ENCODE peak calls at places on chromosome 18, in ten cellular contexts. K, H, X, A, Y, L, Q, D, R and E are unnamed samples. For H3K79me2, the result is how much of the 10 kb centered on the place peaks cover.

GRCh38 chr18:62596145-62597005 is 73.5 kb downstream of the ZCCHC2 start:
- DNase-seq in Y (no peak), Q (no peak), X (peak), D (peak), A (peak), K (peak), R (no peak), H (no peak), L (peak), E (no peak)

GRCh38 chr18:29321561-29321960 is 1144.6 kb upstream of the CDH2 start:
- DNase-seq in Q (peak), H (no peak), R (no peak), Y (no peak), L (no peak), K (no peak), A (no peak), X (peak), D (no peak), E (no peak)

GRCh38 chr18:70288851-70289328 is at the start of gene SOCS6:
- DNase-seq in K (peak), Y (no peak), H (no peak), R (peak), Q (peak), X (peak), L (peak), A (peak), D (peak), E (no peak)

GRCh38 chr18:24514439-24514838 is 54.0 kb downstream of the HRH4 start:
- DNase-seq in L (peak), Y (peak), A (peak), H (no peak), X (peak), D (peak), R (peak), K (peak), Q (peak), E (peak)

GRCh38 chr18:63949068-63949737 is at the start of gene HMSD:
- DNase-seq in L (peak), R (peak), Y (peak), X (peak), D (peak), K (peak), A (peak), Q (peak), H (no peak), E (no peak)

GRCh38 chr18:24398515-24398914 is 891 bp upstream of the OSBPL1A start:
- DNase-seq in X (peak), H (no peak), Y (peak), K (peak), L (peak), R (no peak), A (peak), Q (peak), D (peak), E (no peak)

GRCh38 chr18:22613788-22614187 is 196.1 kb upstream of the CTAGE1 start:
- DNase-seq in X (peak), D (peak), R (no peak), A (peak), Q (no peak), K (no peak), H (no peak), L (peak), Y (no peak), E (no peak)

GRCh38 chr18:37537868-37538525 is 27.6 kb downstream of the CELF4 start:
- DNase-seq in K (peak), L (peak), R (peak), D (peak), X (peak), H (peak), Q (peak), A (peak), Y (peak), E (no peak)

GRCh38 chr18:45155526-45155925 is 459.8 kb upstream of the SLC14A2 start:
- DNase-seq in L (peak), A (no peak), H (no peak), X (no peak), K (no peak), Y (no peak), Q (peak), R (no peak), D (peak), E (no peak)

GRCh38 chr18:73774836-73775509 is 372.7 kb downstream of the FBXO15 start:
- DNase-seq in L (peak), X (no peak), K (peak), R (no peak), Q (peak), D (no peak), A (no peak), H (no peak), Y (no peak), E (no peak)

GRCh38 chr18:26531600-26532150 is 16.7 kb downstream of the KCTD1 start:
- DNase-seq in A (no peak), K (peak), Q (no peak), L (no peak), X (no peak), H (no peak), Y (no peak), R (no peak), D (no peak), E (no peak)

GRCh38 chr18:13223341-13224148 is 5.0 kb downstream of the LDLRAD4 start:
- DNase-seq in X (no peak), K (peak), Q (no peak), H (peak), A (no peak), R (no peak), L (no peak), Y (no peak), D (no peak), E (no peak)

GRCh38 chr18:70333757-70334156 is 44.9 kb downstream of the SOCS6 start:
- DNase-seq in R (no peak), H (no peak), A (peak), Y (peak), Q (peak), K (no peak), D (peak), X (peak), L (peak), E (peak)

GRCh38 chr18:23972416-23972815 is 42.1 kb upstream of the TTC39C start:
- DNase-seq in L (peak), R (no peak), H (no peak), A (peak), Q (no peak), X (no peak), K (no peak), D (peak), Y (no peak), E (no peak)

GRCh38 chr18:79546781-79547272 is 132.8 kb upstream of the CTDP1 start:
- DNase-seq in Q (no peak), D (no peak), L (no peak), H (no peak), K (peak), R (no peak), A (no peak), X (no peak), Y (no peak), E (no peak)

GRCh38 chr18:27605107-27605834 is 420.2 kb upstream of the CHST9 start:
- DNase-seq in Q (peak), X (peak), H (peak), A (peak), R (peak), K (peak), D (peak), Y (peak), L (peak), E (peak)

GRCh38 chr18:79599503-79599931 is 80.1 kb upstream of the CTDP1 start:
- DNase-seq in X (peak), L (no peak), H (no peak), A (peak), K (no peak), R (no peak), Y (no peak), Q (peak), D (peak), E (no peak)

GRCh38 chr18:24600076-24600654 is 139.7 kb downstream of the HRH4 start:
- DNase-seq in D (peak), Q (peak), K (peak), A (peak), L (peak), R (peak), X (peak), H (peak), Y (peak), E (no peak)

GRCh38 chr18:69000366-69000765 is 202.5 kb downstream of the CCDC102B start:
- DNase-seq in H (no peak), K (no peak), Y (no peak), R (no peak), L (no peak), Q (no peak), X (peak), D (no peak), A (no peak), E (no peak)

GRCh38 chr18:11956371-11957308 is 24.7 kb upstream of the IMPA2 start:
- DNase-seq in L (no peak), D (no peak), X (no peak), Y (no peak), R (no peak), K (no peak), Q (no peak), A (no peak), H (no peak), E (no peak)

GRCh38 chr18:22504665-22505064 is 87.0 kb upstream of the CTAGE1 start:
- DNase-seq in D (peak), A (peak), X (peak), H (no peak), Y (no peak), Q (peak), K (no peak), R (no peak), L (peak), E (no peak)

GRCh38 chr18:22634464-22634863 is 216.7 kb upstream of the CTAGE1 start:
- DNase-seq in R (no peak), L (no peak), Y (no peak), Q (no peak), X (no peak), K (no peak), A (no peak), D (no peak), H (no peak), E (no peak)

GRCh38 chr18:65906621-65907034 is 155.8 kb downstream of the CDH7 start:
- DNase-seq in H (no peak), K (peak), Q (peak), D (no peak), Y (no peak), R (no peak), X (no peak), A (no peak), L (no peak), E (no peak)

GRCh38 chr18:41881285-41881684 is 73.7 kb upstream of the PIK3C3 start:
- DNase-seq in D (peak), X (peak), Q (peak), R (no peak), L (peak), K (no peak), Y (no peak), A (peak), H (no peak), E (peak)

DNA sequence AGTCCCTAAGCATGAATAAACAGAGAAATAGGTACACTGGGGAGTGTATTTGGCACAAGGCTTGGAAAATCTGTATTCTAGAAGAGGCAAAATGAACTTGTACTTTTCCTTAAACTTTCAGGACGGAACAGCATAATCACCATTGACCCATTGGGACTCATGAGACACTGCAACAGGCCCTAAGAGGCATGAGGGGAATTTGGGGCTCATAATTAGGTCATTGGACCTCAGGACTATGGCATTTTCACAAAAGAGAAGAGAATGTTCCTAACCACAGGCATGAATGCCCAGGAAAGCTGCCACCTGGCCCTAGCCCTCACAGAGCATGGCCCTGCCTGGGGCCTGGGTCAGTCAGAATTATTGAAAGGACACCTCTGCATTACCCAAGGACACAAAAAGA is 67.9 kb upstream of the PIK3C3 start:
- DNase-seq in D (peak), H (no peak), K (no peak), A (peak), X (peak), L (no peak), R (no peak), Y (no peak), Q (no peak), E (no peak)
- H3K79me2 ChIP-seq in D (under half), H (under half), K (under half), A (under half), X (under half), L (under half), R (under half), Y (under half), Q (under half), E (under half)

GRCh38 chr18:49344825-49345224 is 115.6 kb downstream of the DYM start:
- DNase-seq in Y (no peak), X (no peak), D (no peak), H (no peak), K (no peak), R (no peak), Q (no peak), L (no peak), A (no peak), E (no peak)
- H3K79me2 ChIP-seq in Y (under half), X (under half), D (under half), H (under half), K (under half), R (under half), Q (under half), L (under half), A (under half), E (under half)

GRCh38 chr18:7593194-7593819 is 26.2 kb downstream of the PTPRM start:
- DNase-seq in A (no peak), L (no peak), D (no peak), Q (no peak), R (no peak), K (no peak), X (no peak), Y (no peak), H (no peak), E (no peak)
- H3K79me2 ChIP-seq in A (half or more), L (half or more), D (under half), Q (half or more), R (under half), K (under half), X (half or more), Y (under half), H (under half), E (under half)

GRCh38 chr18:3500016-3500415 is 50.0 kb downstream of the TGIF1 start:
- DNase-seq in H (no peak), X (no peak), R (no peak), K (no peak), Y (no peak), A (peak), D (peak), L (no peak), Q (no peak), E (no peak)

GRCh38 chr18:3495691-3496090 is 45.7 kb downstream of the TGIF1 start:
- DNase-seq in H (no peak), K (no peak), D (no peak), R (no peak), X (no peak), Y (no peak), A (no peak), Q (no peak), L (no peak), E (no peak)

GRCh38 chr18:3498705-3499451 is 48.9 kb downstream of the TGIF1 start:
- DNase-seq in L (no peak), K (peak), X (peak), H (no peak), Q (no peak), D (peak), A (peak), R (no peak), Y (no peak), E (no peak)

GRCh38 chr18:3502650-3503049 is 52.7 kb downstream of the TGIF1 start:
- DNase-seq in D (no peak), X (no peak), R (no peak), A (no peak), Y (no peak), K (no peak), L (no peak), H (no peak), Q (no peak), E (no peak)

DNA sequence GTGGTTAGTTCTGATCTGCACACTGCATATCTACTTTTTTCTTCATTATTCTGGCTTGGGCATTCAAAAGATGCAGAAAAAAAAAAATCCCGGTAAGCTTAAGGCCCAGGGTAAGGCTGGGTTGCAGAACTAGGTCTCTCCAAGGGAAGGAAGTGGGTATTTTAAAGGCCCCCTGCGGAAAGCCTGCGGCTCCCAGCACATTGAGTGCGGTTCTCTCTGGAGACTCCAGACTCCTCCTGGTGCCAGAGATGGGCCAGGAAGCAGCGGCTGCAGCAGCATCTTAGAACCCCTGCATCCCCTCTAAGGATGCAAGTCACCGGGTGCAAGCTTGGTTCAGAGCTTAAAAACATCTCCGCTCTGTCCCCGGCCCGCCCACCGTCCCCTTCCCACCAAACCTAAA is 49.5 kb downstream of the TGIF1 start:
- DNase-seq in D (peak), A (no peak), L (no peak), R (no peak), K (peak), Y (no peak), H (no peak), X (no peak), Q (no peak), E (no peak)
- H3K79me2 ChIP-seq in D (under half), A (under half), L (under half), R (under half), K (under half), Y (under half), H (under half), X (under half), Q (under half), E (under half)

DNA sequence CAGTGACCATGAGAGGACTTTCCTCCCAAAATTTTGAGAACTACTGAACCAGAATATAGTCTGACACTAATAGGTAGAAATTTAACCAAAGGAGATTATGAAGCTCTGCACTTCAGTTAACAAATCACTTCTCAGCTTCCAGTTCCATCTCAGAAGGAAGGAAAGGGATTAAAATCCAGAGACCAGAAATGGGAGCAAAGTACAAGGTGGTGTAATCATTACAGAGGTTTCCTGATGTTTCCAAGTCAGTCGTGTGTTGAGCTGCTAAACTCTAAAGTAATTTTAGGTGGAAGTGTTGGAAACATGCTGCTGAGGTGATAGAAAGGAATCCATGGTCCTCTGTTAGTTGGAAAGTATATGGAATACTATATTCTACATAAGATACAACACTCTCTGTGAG is 10.8 kb downstream of the TYMS start:
- DNase-seq in Y (no peak), Q (no peak), R (no peak), D (no peak), H (no peak), A (no peak), L (no peak), X (no peak), K (no peak), E (no peak)
- H3K79me2 ChIP-seq in Y (under half), Q (under half), R (under half), D (under half), H (half or more), A (under half), L (under half), X (under half), K (under half), E (under half)

DNA sequence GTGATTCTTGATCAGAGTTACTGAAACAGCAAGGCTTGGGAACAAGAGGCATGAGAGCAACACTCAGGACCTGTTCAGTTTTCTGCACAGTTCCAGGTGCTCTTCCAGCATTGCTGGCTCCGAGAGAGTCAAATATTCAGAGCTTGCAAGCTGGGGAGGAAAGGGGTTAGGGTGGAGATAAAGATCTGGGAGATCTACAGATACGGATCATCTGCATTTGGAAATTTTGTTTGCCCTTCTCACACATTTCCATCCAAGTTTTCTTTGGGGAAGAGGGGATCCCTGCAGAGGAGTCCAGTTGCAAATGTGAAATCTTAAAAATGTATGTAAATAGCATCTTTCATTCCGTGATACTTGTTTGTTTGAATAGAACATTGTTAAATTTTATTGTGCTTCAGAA is 108.2 kb downstream of the NEDD4L start:
- DNase-seq in X (no peak), K (no peak), Q (no peak), D (no peak), L (no peak), R (no peak), A (no peak), Y (no peak), H (no peak), E (no peak)
- H3K79me2 ChIP-seq in X (under half), K (under half), Q (half or more), D (under half), L (half or more), R (under half), A (under half), Y (under half), H (under half), E (under half)

DNA sequence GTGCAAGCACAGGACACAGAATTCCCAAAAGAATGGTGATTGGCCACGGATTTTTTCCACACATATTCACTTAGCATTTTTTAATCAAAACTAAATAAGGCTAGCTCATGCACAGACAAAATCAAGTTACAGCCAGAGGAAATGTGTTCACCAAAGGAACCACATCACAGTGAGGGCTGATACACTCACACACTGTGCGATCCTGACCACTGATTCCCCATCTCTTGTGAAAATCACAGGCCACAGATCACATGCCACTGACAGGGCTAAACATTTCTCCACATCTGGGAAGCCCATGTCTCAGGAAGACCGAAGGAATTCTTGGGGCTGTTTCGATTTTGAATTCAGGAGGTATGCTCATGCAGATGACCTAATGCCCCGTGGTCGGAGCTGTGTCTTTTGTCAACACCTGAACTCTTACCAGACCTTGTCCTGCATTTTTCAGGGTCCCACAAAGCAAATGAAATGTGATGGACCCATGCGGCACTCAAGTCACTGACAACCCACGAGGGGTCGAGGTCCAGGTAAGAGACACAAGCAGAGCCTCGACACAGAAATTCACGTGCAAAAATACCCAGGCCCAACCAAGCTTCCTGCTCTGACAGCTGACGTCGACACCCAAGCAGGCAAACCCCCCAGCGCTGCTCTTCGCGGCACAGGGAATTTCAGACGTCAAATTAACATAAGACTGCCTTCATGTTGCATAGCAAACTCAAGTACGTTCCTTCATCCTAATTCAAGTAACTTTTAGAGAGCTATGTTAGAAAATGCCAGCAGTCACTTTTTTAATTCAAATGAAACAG is 69.5 kb downstream of the ZNF516 start:
- DNase-seq in A (peak), D (peak), K (no peak), X (peak), L (no peak), H (no peak), R (no peak), Y (no peak), Q (no peak), E (no peak)
- H3K79me2 ChIP-seq in A (half or more), D (under half), K (half or more), X (half or more), L (half or more), H (under half), R (under half), Y (under half), Q (under half), E (half or more)